ENCODE peak calls at places on chromosome 9, in five cellular contexts. L is left kidney, Q is uterus, X is foreskin fibroblast, S is AG04449. Z is an unnamed sample.
A peak's percentile ranks its signal among the peaks of the same experiment; 100 is the strongest.

GRCh38 chr9:3191715-3192114 is 334.1 kb downstream of the RFX3 start:
- DNase-seq in L (no peak), Q (no peak), X (no peak), S (no peak), Z (peak; percentile 98)

GRCh38 chr9:79083621-79084020 is 488.1 kb upstream of the TLE4 start:
- DNase-seq in L (no peak), Q (no peak), X (no peak), S (no peak), Z (no peak)

GRCh38 chr9:126379661-126380365 is 53.2 kb downstream of the MVB12B start:
- DNase-seq in L (no peak), Q (no peak), X (no peak), S (no peak), Z (no peak)

GRCh38 chr9:13535141-13535540 is 255.6 kb upstream of the MPDZ start:
- DNase-seq in L (no peak), Q (no peak), X (no peak), S (no peak), Z (no peak)

GRCh38 chr9:32348289-32348688 is 36.2 kb upstream of the ACO1 start:
- DNase-seq in L (no peak), Q (no peak), X (no peak), S (no peak), Z (no peak)

GRCh38 chr9:22108581-22109370 is 99.7 kb upstream of the CDKN2B start:
- DNase-seq in L (no peak), Q (no peak), X (no peak), S (no peak), Z (no peak)

GRCh38 chr9:21580636-21581353 is 98.7 kb upstream of the IFNE start:
- DNase-seq in L (peak; percentile 26), Q (no peak), X (peak; percentile 45), S (no peak), Z (no peak)

GRCh38 chr9:137294684-137295312 is 7.3 kb downstream of the NRARP start:
- DNase-seq in L (peak; percentile 70), Q (no peak), X (peak; percentile 66), S (no peak), Z (peak; percentile 52)

GRCh38 chr9:91428431-91428830 is 4.8 kb upstream of the NFIL3 start:
- DNase-seq in L (no peak), Q (no peak), X (peak; percentile 54), S (no peak), Z (no peak)

GRCh38 chr9:98944130-98945074 is 695 bp downstream of the COL15A1 start:
- DNase-seq in L (no peak), Q (peak; percentile 34), X (peak; percentile 54), S (no peak), Z (peak; percentile 66)

GRCh38 chr9:112881366-112881765 is 9.3 kb downstream of the SLC46A2 start:
- DNase-seq in L (no peak), Q (no peak), X (peak; percentile 69), S (no peak), Z (no peak)

GRCh38 chr9:15101046-15101445 is 190.8 kb upstream of the FREM1 start:
- DNase-seq in L (peak; percentile 29), Q (no peak), X (peak; percentile 18), S (no peak), Z (no peak)

GRCh38 chr9:20771721-20772120 is 87.7 kb downstream of the FOCAD start:
- DNase-seq in L (no peak), Q (no peak), X (peak; percentile 28), S (no peak), Z (no peak)

GRCh38 chr9:134223091-134223490 is 58.7 kb upstream of the RNU6ATAC start:
- DNase-seq in L (peak; percentile 58), Q (no peak), X (no peak), S (no peak), Z (no peak)

GRCh38 chr9:133515615-133516255 is 9.0 kb downstream of the MYMK start:
- DNase-seq in L (no peak), Q (no peak), X (no peak), S (no peak), Z (no peak)

GRCh38 chr9:21294325-21294724 is 10.8 kb downstream of the IFNA5 start:
- DNase-seq in L (no peak), Q (no peak), X (peak; percentile 51), S (no peak), Z (no peak)

GRCh38 chr9:103407260-103407659 is 412.1 kb downstream of the CYLC2 start:
- DNase-seq in L (no peak), Q (no peak), X (no peak), S (no peak), Z (no peak)

GRCh38 chr9:589723-590122 is 251.8 kb upstream of the DMRT1 start:
- DNase-seq in L (no peak), Q (peak; percentile 35), X (no peak), S (peak; percentile 26), Z (no peak)

GRCh38 chr9:123225995-123226394 is 42.4 kb downstream of the STRBP start:
- DNase-seq in L (no peak), Q (no peak), X (peak; percentile 18), S (no peak), Z (no peak)

GRCh38 chr9:120617637-120617979 is 37.6 kb upstream of the CDK5RAP2 start:
- DNase-seq in L (no peak), Q (no peak), X (peak; percentile 43), S (no peak), Z (no peak)

GRCh38 chr9:124333180-124333579 is 75.4 kb downstream of the NEK6 start:
- DNase-seq in L (no peak), Q (no peak), X (no peak), S (no peak), Z (no peak)

GRCh38 chr9:98573749-98574278 is 134.9 kb downstream of the GABBR2 start:
- DNase-seq in L (no peak), Q (no peak), X (no peak), S (no peak), Z (no peak)

GRCh38 chr9:17614929-17615328 is 36.1 kb downstream of the SH3GL2 start:
- DNase-seq in L (peak; percentile 33), Q (no peak), X (no peak), S (no peak), Z (peak; percentile 87)

GRCh38 chr9:136259517-136259813 is 13.9 kb upstream of the QSOX2 start:
- DNase-seq in L (no peak), Q (no peak), X (no peak), S (no peak), Z (peak; percentile 27)

GRCh38 chr9:114538241-114538640 is 33.0 kb upstream of the WHRN start:
- DNase-seq in L (peak; percentile 27), Q (no peak), X (no peak), S (no peak), Z (peak; percentile 78)

GRCh38 chr9:94851467-94851866 is 125.0 kb downstream of the AOPEP start:
- DNase-seq in L (no peak), Q (no peak), X (no peak), S (no peak), Z (no peak)

GRCh38 chr9:135551456-135551855 is 5.5 kb downstream of the OBP2A start:
- DNase-seq in L (no peak), Q (no peak), X (no peak), S (no peak), Z (no peak)

GRCh38 chr9:109771796-109772525 is 8.0 kb upstream of the PALM2AKAP2 start:
- DNase-seq in L (peak; percentile 33), Q (peak; percentile 43), X (no peak), S (no peak), Z (peak; percentile 29)

GRCh38 chr9:130897105-130897751 is 616 bp upstream of the QRFP start:
- DNase-seq in L (no peak), Q (no peak), X (no peak), S (no peak), Z (no peak)

GRCh38 chr9:35658894-35659220 is 765 bp downstream of the CCDC107 start:
- DNase-seq in L (peak; percentile 55), Q (peak; percentile 53), X (peak; percentile 82), S (no peak), Z (peak; percentile 73)

GRCh38 chr9:89878687-89879086 is 273.9 kb downstream of the GADD45G start:
- DNase-seq in L (no peak), Q (peak; percentile 28), X (peak; percentile 25), S (no peak), Z (peak; percentile 94)

Z was measured in NCI-H69.